ENCODE peak calls at places on chromosomes 2 and 18, in ten cellular contexts. B is nephron progenitor cell; X is cardiac muscle cell; L is CD4-positive, alpha-beta T cell; H is T-helper 2 cell; V is epithelial cell of esophagus; F is uterus; K is HT1080; J is amygdala; Z is LoVo. E is an unnamed sample.

GRCh38 chr2:126315840-126316239 is 340.1 kb upstream of the GYPC start:
- DNase-seq in B (no peak), X (no peak), L (no peak), H (no peak), V (no peak), F (no peak), K (peak; percentile 69), J (no peak), Z (no peak), E (no peak)

GRCh38 chr2:88692187-88692586 is 714 bp downstream of the RPIA start:
- DNase-seq in B (peak; percentile 28), X (peak; percentile 49), L (no peak), H (peak; percentile 58), V (peak; percentile 15), F (no peak), K (peak; percentile 36), J (peak; percentile 1), Z (peak; percentile 14), E (peak; percentile 23)

GRCh38 chr2:158546412-158547144 is 89.8 kb downstream of the PKP4 start:
- DNase-seq in B (no peak), X (no peak), L (no peak), H (peak; percentile 38), V (no peak), F (no peak), K (no peak), J (no peak), Z (no peak), E (no peak)

GRCh38 chr2:221573430-221574230 is 1.5 kb upstream of the EPHA4 start:
- DNase-seq in B (peak; percentile 98), X (peak; percentile 94), L (peak; percentile 70), H (peak; percentile 61), V (peak; percentile 74), F (peak; percentile 80), K (peak; percentile 74), J (peak; percentile 80), Z (peak; percentile 73), E (peak; percentile 74)

GRCh38 chr2:221426929-221427328 is 145.2 kb downstream of the EPHA4 start:
- DNase-seq in B (no peak), X (no peak), L (no peak), H (no peak), V (no peak), F (no peak), K (no peak), J (peak; percentile 43), Z (no peak), E (no peak)

GRCh38 chr18:58402951-58403702 is 225.8 kb downstream of the ALPK2 start:
- DNase-seq in B (no peak), X (peak; percentile 57), L (no peak), H (no peak), V (no peak), F (no peak), K (no peak), J (no peak), Z (no peak), E (no peak)

GRCh38 chr2:120531365-120531764 is 185.4 kb downstream of the INHBB start:
- DNase-seq in B (no peak), X (no peak), L (no peak), H (no peak), V (no peak), F (no peak), K (no peak), J (no peak), Z (no peak), E (no peak)

GRCh38 chr2:52831216-52831615 is 936.4 kb upstream of the CHAC2 start:
- DNase-seq in B (no peak), X (no peak), L (no peak), H (no peak), V (no peak), F (no peak), K (no peak), J (no peak), Z (no peak), E (no peak)

GRCh38 chr2:240435955-240436625 is 627 bp downstream of the GPC1 start:
- DNase-seq in B (peak; percentile 66), X (peak; percentile 57), L (no peak), H (peak; percentile 20), V (no peak), F (peak; percentile 23), K (no peak), J (no peak), Z (no peak), E (no peak)

GRCh38 chr2:42339191-42339912 is 21.7 kb downstream of the COX7A2L start:
- DNase-seq in B (no peak), X (no peak), L (no peak), H (no peak), V (no peak), F (no peak), K (no peak), J (no peak), Z (no peak), E (no peak)

GRCh38 chr2:65722028-65722427 is 289.6 kb upstream of the SPRED2 start:
- DNase-seq in B (peak; percentile 63), X (peak; percentile 82), L (no peak), H (no peak), V (peak; percentile 69), F (peak; percentile 60), K (peak; percentile 3), J (peak; percentile 12), Z (no peak), E (peak; percentile 38)

GRCh38 chr18:55483472-55483871 is 104.5 kb downstream of the TCF4 start:
- DNase-seq in B (no peak), X (no peak), L (no peak), H (no peak), V (no peak), F (no peak), K (no peak), J (no peak), Z (no peak), E (no peak)

GRCh38 chr2:173150087-173150486 is 74.4 kb downstream of the MAP3K20 start:
- DNase-seq in B (no peak), X (no peak), L (no peak), H (no peak), V (no peak), F (no peak), K (no peak), J (no peak), Z (no peak), E (no peak)

GRCh38 chr2:486381-486780 is 190.8 kb downstream of the TMEM18 start:
- DNase-seq in B (no peak), X (no peak), L (no peak), H (no peak), V (no peak), F (no peak), K (no peak), J (no peak), Z (no peak), E (no peak)

GRCh38 chr2:194004590-194005206 is 1652.3 kb upstream of the SLC39A10 start:
- DNase-seq in B (no peak), X (no peak), L (no peak), H (no peak), V (peak; percentile 28), F (no peak), K (no peak), J (no peak), Z (no peak), E (no peak)

GRCh38 chr2:37664190-37664751 is 7.2 kb downstream of the CDC42EP3 start:
- DNase-seq in B (no peak), X (no peak), L (no peak), H (no peak), V (peak; percentile 47), F (no peak), K (no peak), J (no peak), Z (no peak), E (no peak)

GRCh38 chr2:102520801-102521200 is 47.8 kb downstream of the SLC9A4 start:
- DNase-seq in B (no peak), X (no peak), L (no peak), H (no peak), V (no peak), F (no peak), K (no peak), J (no peak), Z (no peak), E (no peak)

GRCh38 chr2:149715005-149715592 is 127.5 kb upstream of the MMADHC start:
- DNase-seq in B (no peak), X (no peak), L (no peak), H (peak; percentile 3), V (peak; percentile 60), F (no peak), K (peak; percentile 60), J (no peak), Z (peak; percentile 28), E (peak; percentile 50)

GRCh38 chr2:232525796-232526195 is at the start of gene CHRND:
- DNase-seq in B (peak; percentile 67), X (peak; percentile 36), L (no peak), H (no peak), V (no peak), F (no peak), K (no peak), J (peak; percentile 44), Z (no peak), E (peak; percentile 78)

GRCh38 chr18:8797206-8797605 is 91.8 kb downstream of the MTCL1 start:
- DNase-seq in B (no peak), X (no peak), L (no peak), H (no peak), V (peak; percentile 50), F (no peak), K (peak; percentile 67), J (no peak), Z (peak; percentile 29), E (peak; percentile 24)

GRCh38 chr18:905948-906415 is 1.3 kb downstream of the ADCYAP1 start:
- DNase-seq in B (peak; percentile 27), X (no peak), L (no peak), H (no peak), V (no peak), F (no peak), K (no peak), J (no peak), Z (no peak), E (no peak)

GRCh38 chr18:79242246-79242645 is 153.5 kb upstream of the NFATC1 start:
- DNase-seq in B (no peak), X (no peak), L (no peak), H (no peak), V (no peak), F (no peak), K (no peak), J (no peak), Z (no peak), E (no peak)

GRCh38 chr2:113716291-113716690 is 40.2 kb downstream of the SLC35F5 start:
- DNase-seq in B (no peak), X (no peak), L (no peak), H (no peak), V (no peak), F (no peak), K (no peak), J (no peak), Z (no peak), E (no peak)

GRCh38 chr2:12006841-12007240 is 260.4 kb downstream of the LPIN1 start:
- DNase-seq in B (peak; percentile 44), X (peak; percentile 25), L (no peak), H (no peak), V (no peak), F (no peak), K (peak; percentile 38), J (no peak), Z (no peak), E (no peak)

GRCh38 chr2:240918258-240919091 is 12.3 kb downstream of the CROCC2 start:
- DNase-seq in B (peak; percentile 1), X (no peak), L (no peak), H (no peak), V (no peak), F (peak; percentile 15), K (no peak), J (no peak), Z (no peak), E (no peak)

GRCh38 chr2:136225950-136226835 is 108.2 kb upstream of the CXCR4 start:
- DNase-seq in B (no peak), X (peak; percentile 32), L (no peak), H (peak; percentile 52), V (no peak), F (no peak), K (no peak), J (no peak), Z (no peak), E (no peak)

GRCh38 chr2:229715895-229716507 is 1.6 kb upstream of the DNER start:
- DNase-seq in B (peak; percentile 37), X (peak; percentile 3), L (no peak), H (peak; percentile 33), V (peak; percentile 67), F (no peak), K (peak; percentile 58), J (peak; percentile 45), Z (peak; percentile 30), E (peak; percentile 53)

GRCh38 chr2:225270861-225271260 is 128.6 kb upstream of the NYAP2 start:
- DNase-seq in B (no peak), X (peak; percentile 38), L (no peak), H (peak; percentile 12), V (peak; percentile 88), F (no peak), K (peak; percentile 70), J (no peak), Z (peak; percentile 80), E (peak; percentile 13)

E was measured in SW480.